ENCODE peak calls at places on chromosomes 4 and X, in four cellular contexts. Q, S, B and N are unnamed samples.

GRCh38 chrX:110992611-110993010 is 103.4 kb upstream of the PAK3 start:
- DNase-seq in Q (no peak), S (peak; percentile 19), B (no peak), N (no peak)

GRCh38 chr4:3684546-3684945 is 81.6 kb upstream of the ADRA2C start:
- DNase-seq in Q (no peak), S (no peak), B (no peak), N (no peak)

GRCh38 chr4:183260491-183261151 is 59.5 kb downstream of the CLDN22 start:
- DNase-seq in Q (no peak), S (no peak), B (no peak), N (no peak)

GRCh38 chr4:23324291-23324690 is 565.6 kb downstream of the PPARGC1A start:
- DNase-seq in Q (no peak), S (peak; percentile 86), B (no peak), N (peak; percentile 45)

GRCh38 chr4:159041058-159042034 is 61.5 kb upstream of the RAPGEF2 start:
- DNase-seq in Q (no peak), S (no peak), B (no peak), N (no peak)

GRCh38 chr4:3135155-3136011 is 60.9 kb downstream of the HTT start:
- DNase-seq in Q (no peak), S (no peak), B (no peak), N (no peak)

GRCh38 chr4:45554423-45554822 is 569.4 kb downstream of the GABRG1 start:
- DNase-seq in Q (no peak), S (peak; percentile 1), B (no peak), N (peak; percentile 7)

GRCh38 chrX:41303013-41303412 is 30.9 kb upstream of the DDX3X start:
- DNase-seq in Q (no peak), S (peak; percentile 38), B (no peak), N (peak; percentile 10)

GRCh38 chr4:122045533-122045932 is 93.7 kb upstream of the TRPC3 start:
- DNase-seq in Q (no peak), S (peak; percentile 90), B (no peak), N (peak; percentile 94)

GRCh38 chr4:185204238-185204910 is 574 bp upstream of the CFAP97 start:
- DNase-seq in Q (no peak), S (no peak), B (no peak), N (no peak)

GRCh38 chr4:28548549-28548948 is 1687.9 kb downstream of the STIM2 start:
- DNase-seq in Q (no peak), S (no peak), B (no peak), N (no peak)

GRCh38 chr4:2913168-2913567 is 50.0 kb downstream of the NOP14 start:
- DNase-seq in Q (no peak), S (no peak), B (no peak), N (no peak)

GRCh38 chr4:10317345-10317744 is 139.9 kb downstream of the ZNF518B start:
- DNase-seq in Q (no peak), S (no peak), B (no peak), N (no peak)

DNA sequence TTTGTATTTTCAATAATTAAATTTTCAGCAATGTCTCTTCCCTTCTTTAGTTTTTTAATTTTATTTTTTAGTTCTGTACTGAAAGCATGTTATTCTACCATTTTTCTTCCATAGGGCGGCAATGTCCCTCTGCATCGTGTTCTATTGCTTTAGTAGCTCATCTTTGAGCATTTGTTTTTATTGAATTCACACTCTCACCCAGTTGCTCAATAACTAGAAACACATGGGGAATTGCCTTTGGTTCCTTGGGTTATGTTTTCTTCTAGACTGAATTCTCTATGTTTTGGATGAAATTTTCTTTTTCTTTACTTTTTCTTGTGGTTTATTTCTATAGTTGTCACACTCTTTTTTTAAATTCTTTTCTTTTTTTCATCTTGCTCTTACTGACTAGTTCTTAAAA is 233.8 kb upstream of the LDB2 start:
- DNase-seq in Q (no peak), S (no peak), B (no peak), N (no peak)
- H3K27me3 ChIP-seq in Q (no peaks in the 10 kb centered on the region), S (no peaks in the 10 kb centered on the region), B (no peaks in the 10 kb centered on the region), N (no peaks in the 10 kb centered on the region)

GRCh38 chr4:89137231-89137630 is 25.9 kb downstream of the TIGD2 start:
- DNase-seq in Q (no peak), S (no peak), B (no peak), N (no peak)

GRCh38 chr4:89134775-89135319 is 23.5 kb downstream of the TIGD2 start:
- DNase-seq in Q (no peak), S (peak; percentile 82), B (no peak), N (no peak)

GRCh38 chr4:89140168-89140759 is 28.9 kb downstream of the TIGD2 start:
- DNase-seq in Q (no peak), S (no peak), B (no peak), N (no peak)

GRCh38 chr4:89137695-89138094 is 26.4 kb downstream of the TIGD2 start:
- DNase-seq in Q (no peak), S (no peak), B (peak; percentile 59), N (no peak)

GRCh38 chr4:89136525-89136924 is 25.2 kb downstream of the TIGD2 start:
- DNase-seq in Q (no peak), S (peak; percentile 42), B (no peak), N (no peak)
- H3K27me3 ChIP-seq in Q (no peaks in the 10 kb centered on the region), S (no peaks in the 10 kb centered on the region), B (no peaks in the 10 kb centered on the region), N (no peaks in the 10 kb centered on the region)

GRCh38 chr4:1405249-1405635 is 1.0 kb downstream of the NKX1-1 start:
- DNase-seq in Q (no peak), S (no peak), B (no peak), N (no peak)
- H3K27me3 ChIP-seq in Q (peaks cover 2% of the 10 kb centered on the region), S (peaks cover 60% of the 10 kb centered on the region), B (peaks cover 99% of the 10 kb centered on the region), N (peaks cover 41% of the 10 kb centered on the region)

DNA sequence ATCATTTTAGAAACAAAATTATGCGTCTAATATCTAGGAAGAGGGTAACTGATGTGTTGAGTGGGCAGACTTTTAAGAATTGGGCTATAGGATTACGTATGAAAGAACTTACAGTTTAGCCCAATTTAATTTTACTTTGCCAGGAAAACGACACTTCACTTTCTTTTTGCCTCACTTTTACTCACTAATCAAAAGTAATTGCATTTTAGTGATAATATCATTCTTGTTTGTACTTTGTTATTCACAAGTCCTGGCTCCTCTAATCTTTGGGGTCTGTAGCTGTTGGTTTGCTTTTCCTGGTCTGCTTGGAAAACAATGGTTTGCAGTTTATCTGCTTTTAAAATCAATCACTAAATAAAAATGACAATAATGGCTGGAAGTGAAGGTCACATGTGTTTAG is 2.9 kb upstream of the ARX start:
- DNase-seq in Q (no peak), S (no peak), B (no peak), N (no peak)
- H3K27me3 ChIP-seq in Q (peaks cover 2% of the 10 kb centered on the region), S (peaks cover 70% of the 10 kb centered on the region), B (peaks cover 77% of the 10 kb centered on the region), N (peaks cover 42% of the 10 kb centered on the region)

GRCh38 chr4:7172946-7173345 is 19.4 kb upstream of the SORCS2 start:
- DNase-seq in Q (peak; percentile 9), S (no peak), B (no peak), N (no peak)
- H3K27me3 ChIP-seq in Q (no peaks in the 10 kb centered on the region), S (peaks cover 4% of the 10 kb centered on the region), B (no peaks in the 10 kb centered on the region), N (no peaks in the 10 kb centered on the region)

GRCh38 chrX:9642270-9642995 is 123.2 kb downstream of the GPR143 start:
- DNase-seq in Q (no peak), S (no peak), B (no peak), N (no peak)
- H3K27me3 ChIP-seq in Q (no peaks in the 10 kb centered on the region), S (no peaks in the 10 kb centered on the region), B (no peaks in the 10 kb centered on the region), N (no peaks in the 10 kb centered on the region)